ENCODE peak calls at places on chromosomes 3 and 15, in six cellular contexts. S is neuronal stem cell, R is ovary, U is A673, O is heart left ventricle, W is breast epithelium. E is an unnamed sample. For H3K4me1 and H3K36me3, the result is how much of the 10 kb centered on the place peaks cover.

GRCh38 chr15:90451215-90451850 is 63.3 kb downstream of the IQGAP1 start:
- DNase-seq in S (no peak), R (no peak), U (peak), O (no peak), W (no peak), E (no peak)

GRCh38 chr3:183576487-183577107 is 21.1 kb upstream of the KLHL6 start:
- DNase-seq in S (no peak), R (peak), U (peak), O (peak), W (no peak), E (peak)

GRCh38 chr15:69753867-69754266 is 301.2 kb downstream of the RPLP1 start:
- DNase-seq in S (no peak), R (no peak), U (no peak), O (no peak), W (no peak), E (no peak)

GRCh38 chr3:178690571-178690970 is 154.3 kb downstream of the KCNMB2 start:
- DNase-seq in S (no peak), R (no peak), U (no peak), O (no peak), W (no peak), E (no peak)

GRCh38 chr3:139202226-139202958 is 141.4 kb upstream of the MRPS22 start:
- DNase-seq in S (peak), R (no peak), U (peak), O (peak), W (no peak), E (no peak)

GRCh38 chr3:170642882-170643601 is 57.2 kb upstream of the SLC7A14 start:
- DNase-seq in S (no peak), R (no peak), U (no peak), O (peak), W (no peak), E (no peak)

GRCh38 chr3:174046311-174046710 is 648.8 kb downstream of the NLGN1 start:
- DNase-seq in S (no peak), R (no peak), U (no peak), O (no peak), W (no peak), E (no peak)

GRCh38 chr3:31455524-31455923 is 77.2 kb upstream of the STT3B start:
- DNase-seq in S (no peak), R (no peak), U (no peak), O (no peak), W (no peak), E (no peak)

GRCh38 chr3:136042608-136043221 is 77.2 kb downstream of the PPP2R3A start:
- DNase-seq in S (peak), R (no peak), U (peak), O (no peak), W (no peak), E (peak)

GRCh38 chr3:12553921-12554391 is 2.9 kb upstream of the MKRN2 start:
- DNase-seq in S (no peak), R (peak), U (peak), O (no peak), W (no peak), E (peak)

GRCh38 chr15:85354948-85355347 is 25.5 kb upstream of the AKAP13 start:
- DNase-seq in S (no peak), R (no peak), U (peak), O (no peak), W (no peak), E (no peak)

GRCh38 chr3:152305075-152305474 is 36.3 kb downstream of the MBNL1 start:
- DNase-seq in S (no peak), R (no peak), U (no peak), O (no peak), W (no peak), E (peak)
- H3K4me1 ChIP-seq in S (under half), R (under half), U (half or more), O (under half), W (under half), E (half or more)

GRCh38 chr3:124903896-124904879 is 17.0 kb upstream of the ITGB5 start:
- DNase-seq in S (no peak), R (no peak), U (no peak), O (no peak), W (no peak), E (no peak)
- H3K36me3 ChIP-seq in S (under half), R (under half), U (under half), O (under half), W (under half), E (under half)

GRCh38 chr15:47339800-47340575 is 377.3 kb upstream of the SEMA6D start:
- DNase-seq in S (no peak), R (peak), U (no peak), O (no peak), W (no peak), E (no peak)

GRCh38 chr15:47337106-47337505 is 380.2 kb upstream of the SEMA6D start:
- DNase-seq in S (no peak), R (no peak), U (no peak), O (no peak), W (no peak), E (no peak)

GRCh38 chr15:47337836-47338235 is 379.5 kb upstream of the SEMA6D start:
- DNase-seq in S (no peak), R (no peak), U (no peak), O (no peak), W (no peak), E (no peak)

GRCh38 chr15:47340576-47340920 is 376.8 kb upstream of the SEMA6D start:
- DNase-seq in S (no peak), R (no peak), U (no peak), O (no peak), W (no peak), E (no peak)

DNA sequence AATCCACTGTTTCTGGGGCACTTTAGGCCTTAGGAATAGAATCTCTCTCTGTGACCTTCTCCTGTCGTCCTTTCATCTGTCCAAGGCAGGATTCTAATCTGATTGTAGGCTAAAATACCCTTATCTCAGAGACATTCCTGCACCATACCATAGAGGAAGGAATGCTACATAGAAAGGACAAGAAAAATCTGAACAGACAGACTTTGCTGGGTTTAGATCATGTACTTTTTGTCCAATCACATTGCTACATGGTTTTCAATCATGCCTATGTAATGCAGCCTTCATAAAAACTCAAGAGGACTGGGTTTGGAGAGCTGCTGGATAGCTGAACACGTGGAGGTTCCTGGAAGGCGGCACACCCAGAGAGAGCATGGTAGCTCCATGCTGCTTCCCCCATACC is 378.5 kb upstream of the SEMA6D start:
- DNase-seq in S (no peak), R (no peak), U (no peak), O (no peak), W (no peak), E (no peak)
- H3K4me1 ChIP-seq in S (under half), R (under half), U (under half), O (under half), W (under half), E (under half)

GRCh38 chr15:28267727-28268126 is 54.3 kb downstream of the HERC2 start:
- DNase-seq in S (no peak), R (no peak), U (no peak), O (no peak), W (no peak), E (no peak)
- H3K36me3 ChIP-seq in S (half or more), R (under half), U (half or more), O (half or more), W (under half), E (under half)

GRCh38 chr3:114624047-114624445 is 330.2 kb downstream of the TIGIT start:
- DNase-seq in S (no peak), R (peak), U (no peak), O (peak), W (no peak), E (no peak)
- H3K4me1 ChIP-seq in S (under half), R (under half), U (under half), O (under half), W (under half), E (under half)